ENCODE peak calls at places on chromosomes 13 and 19, in ten cellular contexts. Q is heart right ventricle, G is OCI-LY7, B is mammary epithelial cell, J is SJSA1, H is HFF-Myc, T is left ventricle myocardium inferior, X is ovary, D is A549, W is GM06990. I is an unnamed sample.
A peak's percentile ranks its signal among the peaks of the same experiment; 100 is the strongest.

GRCh38 chr13:27975579-27976361 is 6.7 kb upstream of the CDX2 start:
- DNase-seq in Q (no peak), G (no peak), B (no peak), J (no peak), H (no peak), T (no peak), X (no peak), D (no peak), W (no peak), I (no peak)

GRCh38 chr13:72651196-72651595 is 76.2 kb downstream of the MZT1 start:
- DNase-seq in Q (no peak), G (no peak), B (no peak), J (no peak), H (no peak), T (no peak), X (no peak), D (no peak), W (no peak), I (no peak)

GRCh38 chr19:35013047-35013819 is 13.1 kb downstream of the GRAMD1A start:
- DNase-seq in Q (peak; percentile 81), G (peak; percentile 62), B (peak; percentile 20), J (peak; percentile 78), H (no peak), T (peak; percentile 76), X (peak; percentile 82), D (peak; percentile 82), W (peak; percentile 74), I (no peak)

GRCh38 chr13:41405367-41405766 is 52.0 kb upstream of the RGCC start:
- DNase-seq in Q (no peak), G (no peak), B (no peak), J (no peak), H (no peak), T (no peak), X (no peak), D (no peak), W (no peak), I (no peak)

GRCh38 chr19:4077800-4078683 is 11.3 kb upstream of the ZBTB7A start:
- DNase-seq in Q (peak; percentile 84), G (peak; percentile 55), B (no peak), J (no peak), H (no peak), T (peak; percentile 87), X (peak; percentile 80), D (no peak), W (peak; percentile 66), I (no peak)

GRCh38 chr19:44576843-44577565 is 36.4 kb upstream of the IGSF23 start:
- DNase-seq in Q (no peak), G (peak; percentile 41), B (peak; percentile 56), J (no peak), H (no peak), T (no peak), X (no peak), D (peak; percentile 81), W (no peak), I (no peak)

GRCh38 chr13:113135281-113135760 is 12.7 kb downstream of the F10 start:
- DNase-seq in Q (no peak), G (no peak), B (no peak), J (no peak), H (no peak), T (no peak), X (no peak), D (no peak), W (no peak), I (no peak)

GRCh38 chr13:30895773-30896172 is 10.3 kb upstream of the MEDAG start:
- DNase-seq in Q (peak; percentile 36), G (no peak), B (peak; percentile 24), J (peak; percentile 59), H (no peak), T (peak; percentile 52), X (peak; percentile 56), D (no peak), W (no peak), I (peak; percentile 74)

GRCh38 chr13:33081666-33082065 is 65.4 kb downstream of the KL start:
- DNase-seq in Q (no peak), G (no peak), B (no peak), J (no peak), H (no peak), T (no peak), X (no peak), D (no peak), W (no peak), I (no peak)

GRCh38 chr13:94816256-94816655 is 103.9 kb upstream of the SOX21 start:
- DNase-seq in Q (no peak), G (no peak), B (no peak), J (no peak), H (no peak), T (no peak), X (no peak), D (no peak), W (no peak), I (no peak)

GRCh38 chr13:48156466-48156865 is 61.6 kb upstream of the MED4 start:
- DNase-seq in Q (no peak), G (peak; percentile 27), B (peak; percentile 47), J (no peak), H (no peak), T (no peak), X (no peak), D (no peak), W (no peak), I (no peak)
- H3K4me3 ChIP-seq in Q (no peak overlapping the region), G (no peak overlapping the region), B (no peak overlapping the region), J (no peak overlapping the region), H (no peak overlapping the region), T (no peak overlapping the region), X (no peak overlapping the region), D (no peak overlapping the region), W (no peak overlapping the region), I (no peak overlapping the region)

DNA sequence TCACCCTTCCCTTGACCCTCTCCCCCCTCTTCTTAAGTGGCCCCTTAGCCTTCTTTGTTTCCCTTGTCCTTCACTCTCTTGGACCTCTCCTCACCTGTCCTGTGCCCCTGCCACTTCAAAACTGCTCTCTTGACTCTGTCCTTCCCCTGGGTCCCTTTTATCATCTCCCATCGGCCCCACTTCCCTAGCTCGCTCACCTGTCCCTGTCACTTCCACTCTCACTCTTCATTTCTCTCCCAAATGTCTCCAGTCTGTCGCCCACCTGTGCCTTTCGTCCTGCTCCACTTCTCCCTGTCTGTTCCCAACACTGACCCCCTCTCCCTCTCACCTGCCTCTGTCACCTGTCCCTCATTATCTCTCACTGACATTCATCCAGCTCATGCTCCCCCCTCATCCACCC is 699 bp downstream of the IFNL1 start:
- DNase-seq in Q (no peak), G (no peak), B (no peak), J (no peak), H (no peak), T (no peak), X (no peak), D (no peak), W (no peak), I (no peak)
- H3K4me3 ChIP-seq in Q (no peak overlapping the region), G (no peak overlapping the region), B (no peak overlapping the region), J (no peak overlapping the region), H (no peak overlapping the region), T (no peak overlapping the region), X (no peak overlapping the region), D (no peak overlapping the region), W (no peak overlapping the region), I (no peak overlapping the region)

DNA sequence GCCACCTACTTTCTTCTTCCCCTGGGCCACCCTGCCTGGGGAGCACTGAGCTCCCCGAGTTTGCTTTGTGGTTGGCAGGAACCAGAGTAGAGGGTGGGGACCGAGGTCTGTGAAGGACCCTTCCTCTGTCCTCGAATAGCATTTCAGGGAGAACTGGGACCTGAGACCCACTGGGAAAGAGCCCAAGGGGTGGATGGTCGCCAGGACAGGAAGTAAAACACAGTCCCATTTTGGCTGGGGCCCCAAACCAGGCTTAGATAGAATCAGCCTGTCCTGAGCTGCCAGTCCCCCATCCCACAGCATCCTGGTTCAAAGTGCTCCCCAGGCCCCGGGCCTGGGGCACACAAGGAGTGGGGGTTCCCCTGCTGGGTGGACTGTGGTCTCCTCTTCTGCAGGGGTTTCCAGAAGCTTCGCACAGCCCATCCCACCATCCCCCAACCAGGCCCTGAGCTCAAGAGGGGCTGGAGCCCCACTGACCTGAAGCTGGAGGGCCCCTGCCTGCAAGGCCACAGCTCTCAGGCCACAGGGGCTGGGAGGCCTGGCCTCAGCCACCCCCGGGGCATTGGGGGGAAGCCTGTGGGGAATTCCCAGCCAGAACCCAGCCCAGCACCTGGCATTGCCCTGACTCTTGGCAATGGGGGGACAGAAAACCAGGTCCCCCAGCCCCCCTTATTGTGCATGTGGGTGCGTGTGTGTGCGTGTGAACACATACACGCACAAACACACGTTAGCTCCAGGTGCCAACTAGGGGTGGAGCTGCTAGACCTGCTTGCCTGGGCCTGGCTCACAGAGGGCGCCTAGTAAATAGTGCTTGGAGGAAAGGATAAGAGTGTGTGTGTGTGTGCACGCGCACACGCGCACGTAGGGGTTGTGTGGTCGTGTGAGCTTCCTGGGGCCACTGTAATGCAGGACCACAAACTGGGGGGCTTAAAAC is 994 bp upstream of the MKNK2 start:
- DNase-seq in Q (peak; percentile 75), G (peak; percentile 63), B (no peak), J (no peak), H (no peak), T (peak; percentile 72), X (peak; percentile 84), D (no peak), W (peak; percentile 81), I (no peak)
- H3K4me3 ChIP-seq in Q (peak overlapping the region; percentile 94), G (peak overlapping the region; percentile 58), B (no peak overlapping the region), J (peak overlapping the region; percentile 81), H (peak overlapping the region; percentile 69), T (peak overlapping the region; percentile 96), X (peak overlapping the region; percentile 88), D (peak overlapping the region; percentile 99), W (peak overlapping the region; percentile 55), I (peak overlapping the region; percentile 28)

GRCh38 chr19:6500837-6501739 is 1.0 kb downstream of the TUBB4A start:
- DNase-seq in Q (no peak), G (no peak), B (no peak), J (no peak), H (no peak), T (no peak), X (no peak), D (no peak), W (no peak), I (no peak)
- H3K4me3 ChIP-seq in Q (no peak overlapping the region), G (peak overlapping the region; percentile 74), B (no peak overlapping the region), J (no peak overlapping the region), H (no peak overlapping the region), T (peak overlapping the region; percentile 68), X (no peak overlapping the region), D (peak overlapping the region; percentile 81), W (no peak overlapping the region), I (no peak overlapping the region)